ENCODE peak calls at places on chromosomes 6 and 20, in five cellular contexts. One of them, this sample, is unnamed.
A peak's percentile ranks its signal among the peaks of the same experiment; 100 is the strongest.

GRCh38 chr6:134508862-134509498 is 191.1 kb upstream of the SGK1 start:
- DNase-seq in H1: no peak
- DNase-seq in endothelial cell of umbilical vein: no peak
- DNase-seq in K562: no peak
- DNase-seq in HepG2: no peak
- DNase-seq in this sample: no peak

GRCh38 chr20:24942679-24943078 is 6.4 kb upstream of the CST7 start:
- DNase-seq in H1: peak; percentile 20
- DNase-seq in K562: no peak
- DNase-seq in endothelial cell of umbilical vein: no peak
- DNase-seq in HepG2: no peak
- DNase-seq in this sample: no peak

GRCh38 chr6:16126881-16127280 is 2.0 kb upstream of the MYLIP start:
- DNase-seq in endothelial cell of umbilical vein: no peak
- DNase-seq in HepG2: no peak
- DNase-seq in K562: no peak
- DNase-seq in H1: no peak
- DNase-seq in this sample: no peak

GRCh38 chr6:154595538-154595937 is 85.1 kb upstream of the CNKSR3 start:
- DNase-seq in H1: no peak
- DNase-seq in endothelial cell of umbilical vein: no peak
- DNase-seq in K562: no peak
- DNase-seq in HepG2: no peak
- DNase-seq in this sample: no peak

GRCh38 chr6:105890521-105891244 is 195.5 kb upstream of the PRDM1 start:
- DNase-seq in endothelial cell of umbilical vein: no peak
- DNase-seq in H1: no peak
- DNase-seq in HepG2: no peak
- DNase-seq in K562: no peak
- DNase-seq in this sample: no peak

GRCh38 chr6:146544783-146545182 is 1.1 kb downstream of the RAB32 start:
- DNase-seq in K562: no peak
- DNase-seq in H1: no peak
- DNase-seq in HepG2: no peak
- DNase-seq in endothelial cell of umbilical vein: peak; percentile 16
- DNase-seq in this sample: no peak

GRCh38 chr6:73798592-73798991 is 102.6 kb downstream of the CD109 start:
- DNase-seq in K562: no peak
- DNase-seq in endothelial cell of umbilical vein: peak; percentile 43
- DNase-seq in H1: no peak
- DNase-seq in HepG2: peak; percentile 66
- DNase-seq in this sample: peak; percentile 57

GRCh38 chr6:25670208-25670607 is 18.2 kb downstream of the SCGN start:
- DNase-seq in HepG2: peak; percentile 31
- DNase-seq in endothelial cell of umbilical vein: no peak
- DNase-seq in K562: no peak
- DNase-seq in H1: no peak
- DNase-seq in this sample: no peak

GRCh38 chr20:33915726-33916331 is 77.9 kb upstream of the RALY start:
- DNase-seq in H1: peak; percentile 85
- DNase-seq in endothelial cell of umbilical vein: no peak
- DNase-seq in K562: peak; percentile 82
- DNase-seq in HepG2: peak; percentile 47
- DNase-seq in this sample: peak; percentile 84

GRCh38 chr20:4524307-4524706 is 197.4 kb upstream of the PRND start:
- DNase-seq in H1: no peak
- DNase-seq in HepG2: no peak
- DNase-seq in endothelial cell of umbilical vein: no peak
- DNase-seq in K562: no peak
- DNase-seq in this sample: no peak

GRCh38 chr6:20159781-20160540 is 52.3 kb downstream of the MBOAT1 start:
- DNase-seq in endothelial cell of umbilical vein: no peak
- DNase-seq in H1: no peak
- DNase-seq in HepG2: no peak
- DNase-seq in K562: no peak
- DNase-seq in this sample: no peak

GRCh38 chr6:108969776-108970175 is 121.6 kb downstream of the ARMC2 start:
- DNase-seq in K562: no peak
- DNase-seq in endothelial cell of umbilical vein: no peak
- DNase-seq in H1: no peak
- DNase-seq in HepG2: no peak
- DNase-seq in this sample: no peak

GRCh38 chr6:108966855-108967755 is 118.9 kb downstream of the ARMC2 start:
- DNase-seq in endothelial cell of umbilical vein: peak; percentile 28
- DNase-seq in H1: no peak
- DNase-seq in K562: no peak
- DNase-seq in HepG2: peak; percentile 43
- DNase-seq in this sample: no peak

GRCh38 chr6:108968325-108968724 is 120.1 kb downstream of the ARMC2 start:
- DNase-seq in endothelial cell of umbilical vein: no peak
- DNase-seq in HepG2: no peak
- DNase-seq in K562: no peak
- DNase-seq in H1: no peak
- DNase-seq in this sample: no peak

GRCh38 chr6:108966236-108966635 is 118.0 kb downstream of the ARMC2 start:
- DNase-seq in HepG2: no peak
- DNase-seq in K562: no peak
- DNase-seq in endothelial cell of umbilical vein: no peak
- DNase-seq in H1: no peak
- DNase-seq in this sample: no peak

GRCh38 chr6:108968746-108969316 is 120.6 kb downstream of the ARMC2 start:
- DNase-seq in HepG2: no peak
- DNase-seq in H1: no peak
- DNase-seq in K562: no peak
- DNase-seq in endothelial cell of umbilical vein: no peak
- DNase-seq in this sample: no peak
- TF ChIP-seq JUN in HepG2: no peak
- TF ChIP-seq JUN in H1: no peak
- TF ChIP-seq JUN in K562: no peak
- TF ChIP-seq JUN in endothelial cell of umbilical vein: no peak
- TF ChIP-seq JUN in this sample: no peak

GRCh38 chr20:49913399-49914047 is 1.8 kb downstream of the SPATA2 start:
- DNase-seq in endothelial cell of umbilical vein: no peak
- DNase-seq in HepG2: no peak
- DNase-seq in K562: no peak
- DNase-seq in H1: no peak
- DNase-seq in this sample: no peak

GRCh38 chr20:49914310-49915117 is 815 bp downstream of the SPATA2 start:
- DNase-seq in HepG2: no peak
- DNase-seq in H1: no peak
- DNase-seq in K562: no peak
- DNase-seq in endothelial cell of umbilical vein: peak; percentile 29
- DNase-seq in this sample: no peak

GRCh38 chr20:49915118-49915379 is 280 bp downstream of the SPATA2 start:
- DNase-seq in endothelial cell of umbilical vein: no peak
- DNase-seq in HepG2: no peak
- DNase-seq in H1: no peak
- DNase-seq in K562: no peak
- DNase-seq in this sample: no peak

GRCh38 chr20:49916146-49917002 is 1.0 kb upstream of the SPATA2 start:
- DNase-seq in endothelial cell of umbilical vein: peak; percentile 35
- DNase-seq in K562: peak; percentile 76
- DNase-seq in H1: no peak
- DNase-seq in HepG2: peak; percentile 100
- DNase-seq in this sample: peak; percentile 79

DNA sequence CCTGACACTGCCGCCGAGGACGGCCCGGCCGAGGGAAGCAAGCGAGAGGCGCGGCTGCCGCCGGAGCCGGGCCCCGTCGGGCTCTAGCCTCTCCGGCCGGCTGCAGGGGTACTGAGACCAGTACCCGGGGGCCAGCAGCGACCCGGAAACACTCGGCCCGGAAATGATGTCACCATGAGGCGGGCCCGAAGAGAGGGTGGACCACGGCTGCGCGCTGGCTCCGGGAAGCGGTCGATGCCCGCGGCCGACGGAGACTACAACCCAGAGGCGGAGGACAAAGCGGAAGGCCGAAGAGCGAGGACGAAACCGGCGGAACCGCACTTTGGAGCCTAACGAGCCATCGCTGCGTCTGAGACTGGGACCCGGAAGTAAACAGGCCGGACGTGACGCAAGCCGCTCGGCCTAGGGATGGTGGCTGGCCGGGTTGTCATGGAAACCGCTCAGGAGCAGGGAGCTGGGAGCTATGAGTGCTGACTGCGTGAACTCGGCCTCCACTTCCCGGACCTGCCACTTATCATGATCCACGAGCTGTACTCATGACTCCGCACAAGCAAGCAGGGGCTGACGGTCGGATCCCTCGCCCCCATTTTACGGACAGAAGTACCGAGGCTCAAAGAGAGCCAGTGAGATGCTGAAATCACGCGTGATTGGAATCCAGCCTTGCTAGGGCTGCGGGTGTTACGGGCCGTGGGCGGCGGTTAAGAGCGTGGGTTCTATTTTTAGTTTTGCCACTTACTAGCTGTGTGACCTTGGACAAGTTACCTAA is at the start of gene SPATA2:
- DNase-seq in HepG2: peak; percentile 98
- DNase-seq in K562: peak; percentile 96
- DNase-seq in endothelial cell of umbilical vein: peak; percentile 94
- DNase-seq in H1: peak; percentile 96
- DNase-seq in this sample: peak; percentile 97
- TF ChIP-seq POLR2A in HepG2: peak; percentile 83
- TF ChIP-seq POLR2A in K562: peak; percentile 80
- TF ChIP-seq POLR2A in endothelial cell of umbilical vein: peak; percentile 83
- TF ChIP-seq POLR2A in H1: no peak
- TF ChIP-seq POLR2A in this sample: peak; percentile 45

DNA sequence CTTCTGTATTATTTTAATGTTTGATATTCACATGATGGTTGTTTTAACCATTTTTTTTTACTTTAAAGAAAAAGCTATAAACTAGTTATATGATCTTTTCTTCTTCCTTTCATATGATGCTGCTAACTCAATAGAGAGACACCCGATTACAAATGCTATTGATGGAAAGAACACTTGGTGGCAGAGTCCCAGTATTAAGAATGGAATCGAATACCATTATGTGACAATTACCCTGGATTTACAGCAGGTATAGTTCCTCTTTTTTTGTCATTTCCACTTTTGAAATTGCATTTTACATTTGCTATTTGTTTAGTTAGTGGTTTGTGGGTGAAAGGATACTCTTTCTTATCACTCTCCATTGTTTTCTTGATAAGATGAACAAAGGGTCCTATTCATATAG is 176.7 kb downstream of the LAMA2 start:
- DNase-seq in H1: no peak
- DNase-seq in K562: no peak
- DNase-seq in endothelial cell of umbilical vein: no peak
- DNase-seq in HepG2: no peak
- DNase-seq in this sample: no peak
- TF ChIP-seq JUN in H1: no peak
- TF ChIP-seq JUN in K562: no peak
- TF ChIP-seq JUN in endothelial cell of umbilical vein: no peak
- TF ChIP-seq JUN in HepG2: no peak
- TF ChIP-seq JUN in this sample: no peak

GRCh38 chr20:37542281-37542680 is 14.6 kb upstream of the BLCAP start:
- DNase-seq in HepG2: peak; percentile 81
- DNase-seq in H1: no peak
- DNase-seq in K562: no peak
- DNase-seq in endothelial cell of umbilical vein: peak; percentile 87
- DNase-seq in this sample: no peak
- TF ChIP-seq POLR2A in HepG2: no peak
- TF ChIP-seq POLR2A in H1: no peak
- TF ChIP-seq POLR2A in K562: no peak
- TF ChIP-seq POLR2A in endothelial cell of umbilical vein: no peak
- TF ChIP-seq POLR2A in this sample: no peak

DNA sequence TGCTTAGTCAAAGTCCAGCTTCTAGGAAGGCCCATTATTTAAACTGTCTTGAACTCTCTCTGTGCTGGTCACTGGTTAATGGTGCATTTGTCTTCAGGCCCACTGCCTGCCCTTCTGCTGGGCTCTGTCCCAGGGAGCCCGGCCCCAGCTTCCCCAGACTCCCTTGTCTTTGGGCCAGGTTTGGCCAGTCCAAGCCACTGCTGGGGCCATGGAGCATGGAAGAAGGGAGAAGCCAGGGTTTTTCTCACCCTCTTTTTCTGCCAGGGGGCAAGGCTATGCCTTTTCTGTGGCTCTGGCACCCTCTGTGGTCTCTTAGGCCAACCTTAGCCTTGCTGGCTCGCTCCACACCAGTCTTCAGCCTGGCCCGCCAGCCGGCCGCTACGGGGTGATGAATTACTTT is 390.0 kb upstream of the SULF2 start:
- DNase-seq in endothelial cell of umbilical vein: no peak
- DNase-seq in HepG2: no peak
- DNase-seq in H1: no peak
- DNase-seq in K562: no peak
- DNase-seq in this sample: no peak
- TF ChIP-seq JUN in endothelial cell of umbilical vein: no peak
- TF ChIP-seq JUN in HepG2: no peak
- TF ChIP-seq JUN in H1: no peak
- TF ChIP-seq JUN in K562: no peak
- TF ChIP-seq JUN in this sample: no peak

DNA sequence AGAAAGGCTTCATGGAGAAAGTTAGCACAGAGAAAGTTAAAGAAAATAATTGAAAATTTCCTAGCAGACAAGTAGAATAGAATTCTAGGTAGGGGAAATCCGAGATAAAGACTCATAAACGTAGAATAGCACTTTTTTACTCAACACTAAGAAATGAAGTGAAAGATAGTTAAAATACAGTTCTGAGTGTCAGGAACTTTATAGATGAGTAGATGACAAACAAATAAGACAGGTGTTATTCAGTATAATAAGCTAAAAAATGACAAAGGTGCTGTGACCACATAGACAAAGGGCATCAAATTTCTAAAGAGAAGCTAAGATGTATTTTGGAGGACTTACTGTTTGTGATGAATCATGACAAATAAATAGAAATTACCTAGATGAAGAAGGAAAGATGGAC is 12.9 kb downstream of the FKBP1C start:
- DNase-seq in H1: no peak
- DNase-seq in HepG2: no peak
- DNase-seq in endothelial cell of umbilical vein: no peak
- DNase-seq in K562: no peak
- DNase-seq in this sample: no peak
- TF ChIP-seq POLR2A in H1: no peak
- TF ChIP-seq POLR2A in HepG2: no peak
- TF ChIP-seq POLR2A in endothelial cell of umbilical vein: no peak
- TF ChIP-seq POLR2A in K562: no peak
- TF ChIP-seq POLR2A in this sample: no peak